ENCODE peak calls at places on chromosomes 12 and 14, in four cellular contexts. R is CD8-positive, alpha-beta memory T cell; A is uterus; C is GM23248. J is an unnamed sample.
A peak's percentile ranks its signal among the peaks of the same experiment; 100 is the strongest.

GRCh38 chr12:80553316-80553715 is 109.3 kb downstream of the PTPRQ start:
- DNase-seq in R (no peak), A (no peak), C (peak; percentile 94), J (no peak)

GRCh38 chr14:36478782-36479181 is 41.2 kb downstream of the NKX2-1 start:
- DNase-seq in R (no peak), A (no peak), C (peak; percentile 2), J (no peak)

GRCh38 chr14:104984056-104984894 is 1.3 kb upstream of the CLBA1 start:
- DNase-seq in R (no peak), A (no peak), C (no peak), J (no peak)

GRCh38 chr14:104144911-104145825 is 6.8 kb downstream of the KIF26A start:
- DNase-seq in R (no peak), A (no peak), C (no peak), J (no peak)

GRCh38 chr12:112812598-112813406 is 21.3 kb downstream of the RPH3A start:
- DNase-seq in R (no peak), A (no peak), C (no peak), J (no peak)

GRCh38 chr14:104681689-104682074 is 7.7 kb upstream of the INF2 start:
- DNase-seq in R (no peak), A (peak; percentile 85), C (peak; percentile 82), J (no peak)

GRCh38 chr12:95218164-95218851 is 701 bp downstream of the VEZT start:
- DNase-seq in R (peak; percentile 36), A (no peak), C (peak; percentile 86), J (peak; percentile 25)

GRCh38 chr12:50363141-50363540 is 33.3 kb downstream of the FAM186A start:
- DNase-seq in R (no peak), A (no peak), C (peak; percentile 10), J (no peak)

GRCh38 chr14:91140672-91141071 is 26.8 kb downstream of the DGLUCY start:
- DNase-seq in R (no peak), A (no peak), C (peak; percentile 32), J (no peak)

GRCh38 chr12:88006351-88006750 is 22.9 kb downstream of the C12orf50 start:
- DNase-seq in R (no peak), A (no peak), C (no peak), J (no peak)

GRCh38 chr14:59215353-59215752 is 26.9 kb downstream of the DAAM1 start:
- DNase-seq in R (no peak), A (peak; percentile 77), C (peak; percentile 69), J (no peak)

GRCh38 chr14:36021926-36022325 is 154.6 kb downstream of the PTCSC3 start:
- DNase-seq in R (no peak), A (no peak), C (no peak), J (no peak)

GRCh38 chr12:115405471-115405860 is 721.5 kb upstream of the TBX3 start:
- DNase-seq in R (no peak), A (no peak), C (no peak), J (no peak)

GRCh38 chr12:99056186-99056585 is 411.1 kb downstream of the APAF1 start:
- DNase-seq in R (no peak), A (no peak), C (no peak), J (no peak)

GRCh38 chr14:64580451-64580850 is 30.7 kb downstream of the PPP1R36 start:
- DNase-seq in R (no peak), A (no peak), C (peak; percentile 9), J (no peak)

DNA sequence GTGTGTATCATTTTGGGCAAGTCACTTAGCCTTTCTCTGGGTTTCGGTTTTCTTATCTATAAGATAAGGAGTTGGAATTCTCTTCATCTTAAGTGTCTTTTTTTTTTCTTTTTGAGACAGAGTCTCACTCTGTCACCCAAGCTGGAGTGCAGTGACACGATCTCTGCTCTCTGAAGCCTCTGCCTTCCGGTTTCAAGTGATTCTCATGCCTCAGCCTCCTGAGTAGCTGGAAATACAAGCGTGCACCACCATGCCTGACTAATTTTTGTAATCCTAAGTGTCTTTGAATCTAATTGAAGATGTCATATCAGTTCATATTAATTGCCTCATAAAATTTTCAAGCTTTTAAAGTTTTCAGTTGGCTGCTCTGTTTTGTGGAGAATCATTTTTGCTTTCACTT is 4.0 kb downstream of the SRGAP1 start:
- DNase-seq in R (no peak), A (no peak), C (no peak), J (no peak)
- H3K27ac ChIP-seq in R (no peak overlapping the region), A (no peak overlapping the region), C (no peak overlapping the region), J (no peak overlapping the region)

GRCh38 chr14:20177433-20177974 is 13.2 kb upstream of the OR11G2 start:
- DNase-seq in R (no peak), A (no peak), C (no peak), J (no peak)
- H3K9me3 ChIP-seq in R (no peaks in the 10 kb centered on the region), A (no peaks in the 10 kb centered on the region), C (no peaks in the 10 kb centered on the region), J (no peaks in the 10 kb centered on the region)

DNA sequence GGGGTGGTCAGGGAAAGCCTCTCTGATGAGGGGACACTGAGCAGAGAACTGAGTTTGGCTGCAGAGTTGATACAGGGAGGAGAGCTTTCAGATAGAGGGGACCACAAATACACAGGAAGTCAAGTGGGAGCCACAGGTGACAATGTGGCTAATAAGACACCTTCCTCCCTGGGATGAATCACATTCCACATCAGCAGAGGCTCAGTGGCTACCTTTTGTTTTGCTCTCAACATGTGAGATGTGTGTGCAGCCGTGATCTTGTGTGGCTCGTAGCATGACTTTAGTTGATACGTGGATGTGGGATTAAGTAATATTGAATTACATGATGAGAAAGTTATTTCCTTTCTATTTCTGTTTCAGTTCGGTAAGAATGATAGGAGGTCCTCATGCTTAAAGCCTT is 7.5 kb downstream of the CRADD start:
- DNase-seq in R (no peak), A (no peak), C (peak; percentile 58), J (no peak)
- H3K27ac ChIP-seq in R (no peak overlapping the region), A (peak overlapping the region; percentile 99), C (peak overlapping the region; percentile 24), J (no peak overlapping the region)

GRCh38 chr14:97638864-97639263 is 841.7 kb downstream of the VRK1 start:
- DNase-seq in R (no peak), A (no peak), C (no peak), J (no peak)
- H3K9me3 ChIP-seq in R (no peaks in the 10 kb centered on the region), A (no peaks in the 10 kb centered on the region), C (no peaks in the 10 kb centered on the region), J (no peaks in the 10 kb centered on the region)

DNA sequence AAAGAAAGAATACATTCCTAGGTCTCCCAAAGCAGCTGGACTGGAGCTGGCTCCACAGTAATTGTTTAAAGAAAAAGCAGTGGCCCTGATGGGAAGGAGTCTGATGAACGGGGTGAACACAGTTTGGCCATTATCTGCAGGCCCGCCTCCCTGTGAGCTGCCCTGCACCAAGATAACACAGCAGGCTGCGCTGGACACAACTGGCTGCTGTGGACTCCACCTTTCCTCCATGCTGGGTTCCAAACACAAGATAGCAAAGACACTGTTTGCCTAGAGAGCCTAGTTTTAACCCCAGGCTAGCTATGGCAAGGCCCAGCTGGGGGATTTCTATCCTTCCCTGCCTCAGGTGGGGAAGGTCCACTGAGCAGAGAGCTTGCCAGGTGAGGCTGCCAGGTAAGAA is 34.6 kb downstream of the ZFP36L1 start:
- DNase-seq in R (no peak), A (no peak), C (no peak), J (no peak)
- H3K27ac ChIP-seq in R (peak overlapping the region; percentile 67), A (no peak overlapping the region), C (no peak overlapping the region), J (no peak overlapping the region)

J was measured in CD4-positive, alpha-beta T cell.